ENCODE peak calls at places on chromosomes 7 and 10, in five cellular contexts. R is HEK293T, E is germinal center, U is AG10803, O is RPMI7951. Z is an unnamed sample.

GRCh38 chr7:87506243-87507180 is 31.0 kb upstream of the ABCB4 start:
- DNase-seq in O (peak), E (no peak), U (peak), R (no peak), Z (peak)

GRCh38 chr10:3593611-3594010 is 191.4 kb downstream of the KLF6 start:
- DNase-seq in R (no peak), U (no peak), E (no peak), O (no peak), Z (no peak)

GRCh38 chr7:77444123-77444522 is 28.0 kb upstream of the GSAP start:
- DNase-seq in U (no peak), O (peak), R (no peak), E (no peak), Z (no peak)

GRCh38 chr10:60916025-60916424 is 28.0 kb downstream of the RHOBTB1 start:
- DNase-seq in E (no peak), R (peak), O (no peak), U (no peak), Z (no peak)

GRCh38 chr10:24910574-24910973 is 41.8 kb downstream of the PRTFDC1 start:
- DNase-seq in R (no peak), U (no peak), E (no peak), O (no peak), Z (no peak)

GRCh38 chr7:7264306-7265040 is 82.1 kb downstream of the C1GALT1 start:
- DNase-seq in R (no peak), U (no peak), E (no peak), O (no peak), Z (no peak)

GRCh38 chr7:132819648-132820047 is 243.4 kb upstream of the PLXNA4 start:
- DNase-seq in O (no peak), E (no peak), R (no peak), U (no peak), Z (no peak)

GRCh38 chr7:127409629-127410028 is 17.1 kb upstream of the ZNF800 start:
- DNase-seq in E (no peak), R (no peak), O (peak), U (peak), Z (no peak)

GRCh38 chr7:157543791-157544190 is 207.0 kb downstream of the DNAJB6 start:
- DNase-seq in U (no peak), R (no peak), E (no peak), O (no peak), Z (no peak)

GRCh38 chr10:52232561-52233350 is 81.3 kb upstream of the DKK1 start:
- DNase-seq in O (no peak), E (peak), U (no peak), R (no peak), Z (peak)

GRCh38 chr7:158993591-158993990 is 137.2 kb downstream of the DYNC2I1 start:
- DNase-seq in R (no peak), U (no peak), O (no peak), E (no peak), Z (no peak)

GRCh38 chr10:21300546-21300945 is 224.9 kb downstream of the SKIDA1 start:
- DNase-seq in R (no peak), E (no peak), U (no peak), O (no peak), Z (no peak)

GRCh38 chr7:4905171-4905570 is 21.7 kb upstream of the RADIL start:
- DNase-seq in E (no peak), O (no peak), R (no peak), U (no peak), Z (no peak)

GRCh38 chr7:81327468-81327867 is 408.6 kb upstream of the SEMA3C start:
- DNase-seq in O (peak), U (no peak), R (no peak), E (no peak), Z (no peak)

GRCh38 chr7:81501220-81501619 is 268.6 kb downstream of the HGF start:
- DNase-seq in R (no peak), U (peak), E (no peak), O (peak), Z (no peak)

GRCh38 chr10:93073539-93074136 is at the start of gene CYP26A1:
- DNase-seq in O (no peak), U (no peak), E (peak), R (peak), Z (no peak)

GRCh38 chr7:115289966-115290365 is 368.1 kb downstream of the MDFIC start:
- DNase-seq in U (peak), R (no peak), O (no peak), E (no peak), Z (no peak)